ENCODE peak calls at places on chromosome 6, in nine cellular contexts. One of them, this sample, is unnamed.

GRCh38 chr6:163329991-163330390 is 84.5 kb upstream of the QKI start:
- DNase-seq in NCI-H2081: no peak
- DNase-seq in RPMI8226: no peak
- DNase-seq in left cardiac atrium: no peak
- DNase-seq in progenitor cell of endocrine pancreas: no peak
- DNase-seq in fibroblast of lung: peak; percentile 50
- DNase-seq in effector memory CD8-positive, alpha-beta T cell: no peak
- DNase-seq in cardiac muscle cell: no peak
- DNase-seq in stimulated activated CD8-positive, alpha-beta memory T cell treated with anti-CD3 and anti-CD28 coated beads, Interleukin-15, amount 100 ng/mL, for 24 hours: no peak
- DNase-seq in this sample: no peak

GRCh38 chr6:91383207-91383606 is 796.3 kb upstream of the MAP3K7 start:
- DNase-seq in RPMI8226: no peak
- DNase-seq in cardiac muscle cell: no peak
- DNase-seq in fibroblast of lung: no peak
- DNase-seq in progenitor cell of endocrine pancreas: no peak
- DNase-seq in stimulated activated CD8-positive, alpha-beta memory T cell treated with anti-CD3 and anti-CD28 coated beads, Interleukin-15, amount 100 ng/mL, for 24 hours: no peak
- DNase-seq in NCI-H2081: no peak
- DNase-seq in left cardiac atrium: no peak
- DNase-seq in effector memory CD8-positive, alpha-beta T cell: no peak
- DNase-seq in this sample: no peak

GRCh38 chr6:136728033-136728939 is 64.0 kb downstream of the MAP3K5 start:
- DNase-seq in stimulated activated CD8-positive, alpha-beta memory T cell treated with anti-CD3 and anti-CD28 coated beads, Interleukin-15, amount 100 ng/mL, for 24 hours: no peak
- DNase-seq in fibroblast of lung: no peak
- DNase-seq in NCI-H2081: no peak
- DNase-seq in progenitor cell of endocrine pancreas: no peak
- DNase-seq in RPMI8226: no peak
- DNase-seq in left cardiac atrium: no peak
- DNase-seq in cardiac muscle cell: no peak
- DNase-seq in effector memory CD8-positive, alpha-beta T cell: no peak
- DNase-seq in this sample: no peak

GRCh38 chr6:30942338-30943060 is 1.7 kb downstream of the MUCL3 start:
- DNase-seq in RPMI8226: peak; percentile 62
- DNase-seq in effector memory CD8-positive, alpha-beta T cell: no peak
- DNase-seq in cardiac muscle cell: peak; percentile 88
- DNase-seq in stimulated activated CD8-positive, alpha-beta memory T cell treated with anti-CD3 and anti-CD28 coated beads, Interleukin-15, amount 100 ng/mL, for 24 hours: no peak
- DNase-seq in fibroblast of lung: peak; percentile 78
- DNase-seq in NCI-H2081: no peak
- DNase-seq in left cardiac atrium: peak; percentile 85
- DNase-seq in progenitor cell of endocrine pancreas: peak; percentile 65
- DNase-seq in this sample: no peak

GRCh38 chr6:134249412-134249758 is 68.5 kb downstream of the SGK1 start:
- DNase-seq in progenitor cell of endocrine pancreas: no peak
- DNase-seq in RPMI8226: no peak
- DNase-seq in NCI-H2081: no peak
- DNase-seq in left cardiac atrium: no peak
- DNase-seq in stimulated activated CD8-positive, alpha-beta memory T cell treated with anti-CD3 and anti-CD28 coated beads, Interleukin-15, amount 100 ng/mL, for 24 hours: no peak
- DNase-seq in effector memory CD8-positive, alpha-beta T cell: no peak
- DNase-seq in cardiac muscle cell: peak; percentile 17
- DNase-seq in fibroblast of lung: peak; percentile 20
- DNase-seq in this sample: no peak

GRCh38 chr6:89145962-89146747 is at the start of gene PM20D2:
- DNase-seq in progenitor cell of endocrine pancreas: peak; percentile 62
- DNase-seq in stimulated activated CD8-positive, alpha-beta memory T cell treated with anti-CD3 and anti-CD28 coated beads, Interleukin-15, amount 100 ng/mL, for 24 hours: peak; percentile 49
- DNase-seq in left cardiac atrium: peak; percentile 78
- DNase-seq in cardiac muscle cell: peak; percentile 51
- DNase-seq in effector memory CD8-positive, alpha-beta T cell: peak; percentile 41
- DNase-seq in fibroblast of lung: peak; percentile 51
- DNase-seq in NCI-H2081: peak; percentile 64
- DNase-seq in RPMI8226: peak; percentile 84
- DNase-seq in this sample: peak; percentile 61

GRCh38 chr6:16148498-16148897 is 19.6 kb downstream of the MYLIP start:
- DNase-seq in cardiac muscle cell: no peak
- DNase-seq in left cardiac atrium: no peak
- DNase-seq in fibroblast of lung: no peak
- DNase-seq in NCI-H2081: no peak
- DNase-seq in stimulated activated CD8-positive, alpha-beta memory T cell treated with anti-CD3 and anti-CD28 coated beads, Interleukin-15, amount 100 ng/mL, for 24 hours: no peak
- DNase-seq in effector memory CD8-positive, alpha-beta T cell: no peak
- DNase-seq in progenitor cell of endocrine pancreas: no peak
- DNase-seq in RPMI8226: no peak
- DNase-seq in this sample: no peak

GRCh38 chr6:113825776-113826175 is 31.4 kb upstream of the MARCKS start:
- DNase-seq in effector memory CD8-positive, alpha-beta T cell: no peak
- DNase-seq in fibroblast of lung: peak; percentile 93
- DNase-seq in NCI-H2081: peak; percentile 1
- DNase-seq in left cardiac atrium: peak; percentile 81
- DNase-seq in RPMI8226: peak; percentile 9
- DNase-seq in progenitor cell of endocrine pancreas: no peak
- DNase-seq in cardiac muscle cell: peak; percentile 88
- DNase-seq in stimulated activated CD8-positive, alpha-beta memory T cell treated with anti-CD3 and anti-CD28 coated beads, Interleukin-15, amount 100 ng/mL, for 24 hours: no peak
- DNase-seq in this sample: no peak

GRCh38 chr6:44059359-44060342 is 67.6 kb downstream of the MRPL14 start:
- DNase-seq in stimulated activated CD8-positive, alpha-beta memory T cell treated with anti-CD3 and anti-CD28 coated beads, Interleukin-15, amount 100 ng/mL, for 24 hours: no peak
- DNase-seq in fibroblast of lung: peak; percentile 93
- DNase-seq in progenitor cell of endocrine pancreas: no peak
- DNase-seq in cardiac muscle cell: peak; percentile 92
- DNase-seq in NCI-H2081: no peak
- DNase-seq in effector memory CD8-positive, alpha-beta T cell: no peak
- DNase-seq in left cardiac atrium: peak; percentile 77
- DNase-seq in RPMI8226: no peak
- DNase-seq in this sample: no peak

GRCh38 chr6:108588586-108588985 is 27.9 kb downstream of the FOXO3 start:
- DNase-seq in fibroblast of lung: peak; percentile 76
- DNase-seq in left cardiac atrium: no peak
- DNase-seq in cardiac muscle cell: peak; percentile 68
- DNase-seq in progenitor cell of endocrine pancreas: no peak
- DNase-seq in NCI-H2081: no peak
- DNase-seq in stimulated activated CD8-positive, alpha-beta memory T cell treated with anti-CD3 and anti-CD28 coated beads, Interleukin-15, amount 100 ng/mL, for 24 hours: no peak
- DNase-seq in effector memory CD8-positive, alpha-beta T cell: no peak
- DNase-seq in RPMI8226: peak; percentile 71
- DNase-seq in this sample: no peak

GRCh38 chr6:45419574-45420082 is 41.9 kb upstream of the SUPT3H start:
- DNase-seq in cardiac muscle cell: peak; percentile 72
- DNase-seq in NCI-H2081: no peak
- DNase-seq in left cardiac atrium: peak; percentile 52
- DNase-seq in fibroblast of lung: peak; percentile 64
- DNase-seq in stimulated activated CD8-positive, alpha-beta memory T cell treated with anti-CD3 and anti-CD28 coated beads, Interleukin-15, amount 100 ng/mL, for 24 hours: peak; percentile 38
- DNase-seq in progenitor cell of endocrine pancreas: peak; percentile 37
- DNase-seq in effector memory CD8-positive, alpha-beta T cell: peak; percentile 44
- DNase-seq in RPMI8226: peak; percentile 79
- DNase-seq in this sample: peak; percentile 23

GRCh38 chr6:51855310-51856082 is 231.9 kb downstream of the PKHD1 start:
- DNase-seq in RPMI8226: peak; percentile 68
- DNase-seq in cardiac muscle cell: peak; percentile 63
- DNase-seq in NCI-H2081: peak; percentile 72
- DNase-seq in progenitor cell of endocrine pancreas: no peak
- DNase-seq in fibroblast of lung: peak; percentile 25
- DNase-seq in stimulated activated CD8-positive, alpha-beta memory T cell treated with anti-CD3 and anti-CD28 coated beads, Interleukin-15, amount 100 ng/mL, for 24 hours: no peak
- DNase-seq in left cardiac atrium: no peak
- DNase-seq in effector memory CD8-positive, alpha-beta T cell: no peak
- DNase-seq in this sample: peak; percentile 62

GRCh38 chr6:16514249-16514648 is 247.0 kb downstream of the ATXN1 start:
- DNase-seq in stimulated activated CD8-positive, alpha-beta memory T cell treated with anti-CD3 and anti-CD28 coated beads, Interleukin-15, amount 100 ng/mL, for 24 hours: no peak
- DNase-seq in RPMI8226: peak; percentile 19
- DNase-seq in effector memory CD8-positive, alpha-beta T cell: no peak
- DNase-seq in fibroblast of lung: peak; percentile 77
- DNase-seq in cardiac muscle cell: peak; percentile 85
- DNase-seq in left cardiac atrium: no peak
- DNase-seq in NCI-H2081: no peak
- DNase-seq in progenitor cell of endocrine pancreas: no peak
- DNase-seq in this sample: peak; percentile 79

GRCh38 chr6:91860951-91861350 is 1274.1 kb upstream of the MAP3K7 start:
- DNase-seq in progenitor cell of endocrine pancreas: no peak
- DNase-seq in NCI-H2081: no peak
- DNase-seq in stimulated activated CD8-positive, alpha-beta memory T cell treated with anti-CD3 and anti-CD28 coated beads, Interleukin-15, amount 100 ng/mL, for 24 hours: no peak
- DNase-seq in left cardiac atrium: no peak
- DNase-seq in fibroblast of lung: peak; percentile 74
- DNase-seq in cardiac muscle cell: peak; percentile 2
- DNase-seq in RPMI8226: no peak
- DNase-seq in effector memory CD8-positive, alpha-beta T cell: no peak
- DNase-seq in this sample: no peak

GRCh38 chr6:162706236-162706635 is 21.3 kb downstream of the PRKN start:
- DNase-seq in stimulated activated CD8-positive, alpha-beta memory T cell treated with anti-CD3 and anti-CD28 coated beads, Interleukin-15, amount 100 ng/mL, for 24 hours: no peak
- DNase-seq in effector memory CD8-positive, alpha-beta T cell: no peak
- DNase-seq in progenitor cell of endocrine pancreas: no peak
- DNase-seq in NCI-H2081: no peak
- DNase-seq in fibroblast of lung: peak; percentile 3
- DNase-seq in RPMI8226: peak; percentile 32
- DNase-seq in cardiac muscle cell: peak; percentile 57
- DNase-seq in left cardiac atrium: peak; percentile 79
- DNase-seq in this sample: no peak

GRCh38 chr6:29909995-29910394 is 32.3 kb upstream of the HLA-A start:
- DNase-seq in cardiac muscle cell: no peak
- DNase-seq in stimulated activated CD8-positive, alpha-beta memory T cell treated with anti-CD3 and anti-CD28 coated beads, Interleukin-15, amount 100 ng/mL, for 24 hours: no peak
- DNase-seq in fibroblast of lung: no peak
- DNase-seq in effector memory CD8-positive, alpha-beta T cell: no peak
- DNase-seq in NCI-H2081: no peak
- DNase-seq in progenitor cell of endocrine pancreas: no peak
- DNase-seq in RPMI8226: no peak
- DNase-seq in left cardiac atrium: no peak
- DNase-seq in this sample: no peak

GRCh38 chr6:46491201-46491788 is at the start of gene RCAN2:
- DNase-seq in NCI-H2081: peak; percentile 18
- DNase-seq in cardiac muscle cell: peak; percentile 17
- DNase-seq in effector memory CD8-positive, alpha-beta T cell: peak; percentile 2
- DNase-seq in left cardiac atrium: peak; percentile 75
- DNase-seq in stimulated activated CD8-positive, alpha-beta memory T cell treated with anti-CD3 and anti-CD28 coated beads, Interleukin-15, amount 100 ng/mL, for 24 hours: no peak
- DNase-seq in fibroblast of lung: peak; percentile 25
- DNase-seq in RPMI8226: peak; percentile 41
- DNase-seq in progenitor cell of endocrine pancreas: peak; percentile 59
- DNase-seq in this sample: peak; percentile 6

GRCh38 chr6:157755752-157756411 is 67.2 kb upstream of the SNX9 start:
- DNase-seq in progenitor cell of endocrine pancreas: no peak
- DNase-seq in fibroblast of lung: no peak
- DNase-seq in RPMI8226: no peak
- DNase-seq in stimulated activated CD8-positive, alpha-beta memory T cell treated with anti-CD3 and anti-CD28 coated beads, Interleukin-15, amount 100 ng/mL, for 24 hours: no peak
- DNase-seq in effector memory CD8-positive, alpha-beta T cell: no peak
- DNase-seq in cardiac muscle cell: no peak
- DNase-seq in NCI-H2081: no peak
- DNase-seq in left cardiac atrium: no peak
- DNase-seq in this sample: no peak

GRCh38 chr6:4482461-4482860 is 293.7 kb upstream of the CDYL start:
- DNase-seq in progenitor cell of endocrine pancreas: no peak
- DNase-seq in RPMI8226: no peak
- DNase-seq in cardiac muscle cell: no peak
- DNase-seq in NCI-H2081: no peak
- DNase-seq in left cardiac atrium: no peak
- DNase-seq in fibroblast of lung: no peak
- DNase-seq in effector memory CD8-positive, alpha-beta T cell: no peak
- DNase-seq in stimulated activated CD8-positive, alpha-beta memory T cell treated with anti-CD3 and anti-CD28 coated beads, Interleukin-15, amount 100 ng/mL, for 24 hours: no peak
- DNase-seq in this sample: no peak

GRCh38 chr6:128305228-128305627 is 215.2 kb downstream of the PTPRK start:
- DNase-seq in effector memory CD8-positive, alpha-beta T cell: no peak
- DNase-seq in fibroblast of lung: peak; percentile 25
- DNase-seq in stimulated activated CD8-positive, alpha-beta memory T cell treated with anti-CD3 and anti-CD28 coated beads, Interleukin-15, amount 100 ng/mL, for 24 hours: no peak
- DNase-seq in left cardiac atrium: no peak
- DNase-seq in progenitor cell of endocrine pancreas: no peak
- DNase-seq in NCI-H2081: no peak
- DNase-seq in RPMI8226: no peak
- DNase-seq in cardiac muscle cell: no peak
- DNase-seq in this sample: no peak

GRCh38 chr6:112401083-112401482 is 54.0 kb downstream of the RFPL4B start:
- DNase-seq in cardiac muscle cell: no peak
- DNase-seq in NCI-H2081: no peak
- DNase-seq in fibroblast of lung: no peak
- DNase-seq in stimulated activated CD8-positive, alpha-beta memory T cell treated with anti-CD3 and anti-CD28 coated beads, Interleukin-15, amount 100 ng/mL, for 24 hours: no peak
- DNase-seq in progenitor cell of endocrine pancreas: no peak
- DNase-seq in left cardiac atrium: no peak
- DNase-seq in effector memory CD8-positive, alpha-beta T cell: no peak
- DNase-seq in RPMI8226: no peak
- DNase-seq in this sample: no peak

This sample was measured in CD4-positive, CD25-positive, alpha-beta regulatory T cell.